ENCODE peak calls at places on chromosome 16, in ten cellular contexts. P is activated T-cell treated with anti-CD3 and anti-CD28 coated beads for 1 hour; G is cerebellar cortex; D is cardiac fibroblast; H is stimulated activated CD4-positive, alpha-beta T cell treated with anti-CD3 and anti-CD28 coated beads, Interleukin-1b, Interleukin-23, amount 100 ng/mL, for 1 hour; Z is mucosa of gallbladder; E is transverse colon; U is M059J; O is substantia nigra; J is occipital lobe. W is an unnamed sample.
A peak's percentile ranks its signal among the peaks of the same experiment; 100 is the strongest.

GRCh38 chr16:57134982-57135381 is 42.6 kb downstream of the CPNE2 start:
- DNase-seq in P (no peak), G (no peak), U (no peak), J (no peak), E (peak; percentile 71), Z (no peak), D (no peak), H (no peak), O (no peak), W (no peak)

GRCh38 chr16:9859706-9860105 is 322.5 kb downstream of the GRIN2A start:
- DNase-seq in G (no peak), P (no peak), H (no peak), D (no peak), E (no peak), Z (no peak), U (no peak), J (no peak), O (no peak), W (no peak)

GRCh38 chr16:85475691-85476300 is 137.3 kb upstream of the GSE1 start:
- DNase-seq in U (no peak), E (no peak), J (no peak), P (no peak), H (no peak), O (no peak), G (no peak), D (no peak), Z (no peak), W (no peak)

GRCh38 chr16:70253291-70254094 is 1.8 kb upstream of the EXOSC6 start:
- DNase-seq in Z (no peak), O (no peak), G (peak; percentile 50), H (peak; percentile 21), P (no peak), E (peak; percentile 26), U (peak; percentile 48), D (peak; percentile 57), J (no peak), W (no peak)

GRCh38 chr16:35746963-35747657 is 2287.7 kb downstream of the TP53TG3F start:
- DNase-seq in G (no peak), H (no peak), E (no peak), Z (peak; percentile 4), J (no peak), D (no peak), O (no peak), U (no peak), P (no peak), W (no peak)

GRCh38 chr16:28609631-28610594 is at the start of gene SULT1A1:
- DNase-seq in J (no peak), D (peak; percentile 72), O (no peak), G (no peak), P (no peak), E (peak; percentile 96), Z (peak; percentile 46), U (no peak), H (no peak), W (no peak)

GRCh38 chr16:67922740-67923139 is 8.9 kb downstream of the CTRL start:
- DNase-seq in G (no peak), D (no peak), H (no peak), E (no peak), J (no peak), O (no peak), U (no peak), Z (no peak), P (no peak), W (peak; percentile 76)

GRCh38 chr16:71214771-71215381 is 15.6 kb downstream of the HYDIN start:
- DNase-seq in U (peak; percentile 8), P (no peak), G (peak; percentile 9), D (peak; percentile 10), O (no peak), Z (no peak), H (no peak), E (no peak), J (no peak), W (no peak)

GRCh38 chr16:29154676-29155121 is 169.8 kb downstream of the LAT start:
- DNase-seq in H (no peak), Z (no peak), E (no peak), U (no peak), D (peak; percentile 42), P (no peak), O (no peak), G (no peak), J (no peak), W (peak; percentile 47)

GRCh38 chr16:68564367-68564985 is 25.4 kb downstream of the ZFP90 start:
- DNase-seq in U (peak; percentile 24), J (no peak), O (no peak), P (no peak), E (no peak), G (peak; percentile 13), Z (no peak), D (peak; percentile 11), H (no peak), W (no peak)

GRCh38 chr16:56565023-56565477 is at the start of gene MT4:
- DNase-seq in D (no peak), J (no peak), G (no peak), O (no peak), H (no peak), Z (no peak), E (no peak), U (no peak), P (no peak), W (no peak)

GRCh38 chr16:71626018-71626857 is at the start of gene MARVELD3:
- DNase-seq in H (no peak), O (no peak), J (no peak), Z (peak; percentile 86), E (peak; percentile 94), G (no peak), U (no peak), P (peak; percentile 11), D (no peak), W (peak; percentile 40)

GRCh38 chr16:89805136-89805905 is 11.1 kb downstream of the FANCA start:
- DNase-seq in J (no peak), O (no peak), D (peak; percentile 33), P (no peak), G (peak; percentile 70), E (no peak), H (no peak), U (peak; percentile 72), Z (no peak), W (no peak)

GRCh38 chr16:85653226-85653917 is 35.4 kb downstream of the GINS2 start:
- DNase-seq in D (no peak), J (no peak), H (no peak), P (no peak), U (no peak), Z (no peak), G (no peak), E (no peak), O (no peak), W (no peak)

GRCh38 chr16:21302898-21303528 is 24.9 kb upstream of the CRYM start:
- DNase-seq in G (no peak), J (no peak), O (no peak), Z (no peak), U (peak; percentile 58), E (peak; percentile 22), P (no peak), H (no peak), D (peak; percentile 48), W (no peak)

GRCh38 chr16:23113185-23113584 is 36.1 kb downstream of the USP31 start:
- DNase-seq in Z (no peak), H (no peak), U (no peak), D (no peak), J (no peak), P (no peak), E (no peak), G (peak; percentile 72), O (no peak), W (no peak)

GRCh38 chr16:55655709-55656694 is at the start of gene SLC6A2:
- DNase-seq in G (no peak), Z (no peak), H (no peak), E (no peak), U (no peak), J (no peak), P (no peak), D (no peak), O (no peak), W (no peak)

GRCh38 chr16:57159447-57159846 is 26.4 kb downstream of the PSME3IP1 start:
- DNase-seq in G (no peak), P (no peak), D (no peak), O (no peak), Z (no peak), H (no peak), E (no peak), J (no peak), U (no peak), W (no peak)

GRCh38 chr16:683396-684066 is 603 bp downstream of the JMJD8 start:
- DNase-seq in D (no peak), P (no peak), E (no peak), G (no peak), U (no peak), J (no peak), O (no peak), H (no peak), Z (no peak), W (no peak)

GRCh38 chr16:22189473-22190168 is 16.5 kb upstream of the EEF2K start:
- DNase-seq in Z (peak; percentile 29), P (peak; percentile 85), O (no peak), G (peak; percentile 71), E (peak; percentile 92), U (peak; percentile 49), H (peak; percentile 71), D (peak; percentile 63), J (no peak), W (peak; percentile 76)

GRCh38 chr16:25692734-25693508 is 1.2 kb downstream of the HS3ST4 start:
- DNase-seq in H (no peak), P (no peak), D (no peak), J (no peak), Z (no peak), O (no peak), E (no peak), U (no peak), G (no peak), W (no peak)

GRCh38 chr16:1488619-1489018 is at the start of gene PTX4:
- DNase-seq in J (no peak), P (no peak), O (no peak), H (no peak), U (no peak), D (no peak), E (no peak), G (no peak), Z (no peak), W (no peak)

GRCh38 chr16:17273142-17273561 is 197.6 kb downstream of the XYLT1 start:
- DNase-seq in D (peak; percentile 59), P (no peak), E (no peak), H (no peak), J (no peak), Z (no peak), O (no peak), U (peak; percentile 88), G (no peak), W (no peak)

GRCh38 chr16:89365044-89365467 is 125.3 kb downstream of the ANKRD11 start:
- DNase-seq in Z (no peak), G (no peak), J (no peak), E (no peak), D (no peak), O (no peak), U (peak; percentile 87), H (no peak), P (no peak), W (no peak)

GRCh38 chr16:6864670-6865069 is 468.0 kb upstream of the RBFOX1 start:
- DNase-seq in E (no peak), J (no peak), P (no peak), U (no peak), D (no peak), Z (no peak), G (no peak), H (no peak), O (no peak), W (no peak)

GRCh38 chr16:14600164-14600563 is 29.9 kb downstream of the PARN start:
- DNase-seq in H (no peak), D (peak; percentile 61), E (no peak), Z (no peak), P (no peak), U (peak; percentile 36), O (no peak), G (peak; percentile 29), J (no peak), W (no peak)

GRCh38 chr16:1642148-1642547 is 30.0 kb downstream of the CRAMP1 start:
- DNase-seq in O (peak; percentile 65), Z (no peak), D (no peak), E (no peak), U (no peak), H (no peak), P (no peak), G (peak; percentile 39), J (peak; percentile 50), W (no peak)

GRCh38 chr16:87597324-87597830 is 4.9 kb upstream of the JPH3 start:
- DNase-seq in G (no peak), P (no peak), Z (no peak), D (no peak), E (no peak), O (no peak), U (no peak), H (no peak), J (no peak), W (no peak)

W was measured in DMS79 treated with DMSO at 0.1 percent for 48 hours.